ENCODE peak calls at places on chromosomes 2 and 18, in five cellular contexts. G is HCT116, Z is endothelial cell of umbilical vein, X is GM12892, P is NB4. J is an unnamed sample.
A peak's percentile ranks its signal among the peaks of the same experiment; 100 is the strongest.

GRCh38 chr18:34583895-34584294 is 126.2 kb upstream of the DTNA start:
- DNase-seq in G (no peak), Z (no peak), X (no peak), P (no peak), J (no peak)

GRCh38 chr2:60555066-60555793 is 1.8 kb upstream of the BCL11A start:
- DNase-seq in G (peak; percentile 36), Z (peak; percentile 71), X (peak; percentile 39), P (peak; percentile 93), J (peak; percentile 92)

GRCh38 chr2:100752628-100753333 is 67.2 kb upstream of the NPAS2 start:
- DNase-seq in G (no peak), Z (no peak), X (no peak), P (peak; percentile 58), J (no peak)

GRCh38 chr18:22110482-22110924 is 58.9 kb upstream of the GATA6 start:
- DNase-seq in G (no peak), Z (no peak), X (no peak), P (no peak), J (no peak)

GRCh38 chr2:96089356-96090180 is 26.8 kb downstream of the ADRA2B start:
- DNase-seq in G (no peak), Z (no peak), X (no peak), P (no peak), J (no peak)

GRCh38 chr2:120441744-120442471 is 96.0 kb downstream of the INHBB start:
- DNase-seq in G (no peak), Z (no peak), X (no peak), P (no peak), J (no peak)

GRCh38 chr2:28360066-28360741 is 32.5 kb upstream of the FOSL2 start:
- DNase-seq in G (no peak), Z (no peak), X (no peak), P (peak; percentile 95), J (no peak)

GRCh38 chr2:180625006-180625844 is 355.2 kb upstream of the UBE2E3 start:
- DNase-seq in G (no peak), Z (peak; percentile 21), X (no peak), P (no peak), J (no peak)

GRCh38 chr2:231134910-231135650 is 10.2 kb upstream of the HTR2B start:
- DNase-seq in G (no peak), Z (peak; percentile 24), X (no peak), P (peak; percentile 46), J (no peak)

GRCh38 chr2:68196120-68196716 is 38.5 kb downstream of the PNO1 start:
- DNase-seq in G (no peak), Z (peak; percentile 45), X (no peak), P (peak; percentile 72), J (peak; percentile 81)

GRCh38 chr2:30663321-30663720 is 143.9 kb downstream of the CAPN13 start:
- DNase-seq in G (no peak), Z (no peak), X (no peak), P (no peak), J (no peak)

GRCh38 chr2:174590346-174590745 is 7.3 kb downstream of the WIPF1 start:
- DNase-seq in G (no peak), Z (no peak), X (no peak), P (no peak), J (no peak)

GRCh38 chr2:55839182-55839819 is 84.3 kb downstream of the EFEMP1 start:
- DNase-seq in G (no peak), Z (no peak), X (no peak), P (no peak), J (no peak)

GRCh38 chr2:44107974-44108373 is 60.7 kb upstream of the PPM1B start:
- DNase-seq in G (no peak), Z (no peak), X (no peak), P (peak; percentile 51), J (no peak)

GRCh38 chr2:144162652-144163051 is 357.3 kb downstream of the ZEB2 start:
- DNase-seq in G (peak; percentile 7), Z (no peak), X (no peak), P (peak; percentile 34), J (peak; percentile 61)

GRCh38 chr2:98761267-98761781 is 30.4 kb upstream of the MGAT4A start:
- DNase-seq in G (no peak), Z (peak; percentile 32), X (no peak), P (no peak), J (no peak)

GRCh38 chr2:8469709-8470493 is 212.0 kb upstream of the ID2 start:
- DNase-seq in G (no peak), Z (no peak), X (no peak), P (peak; percentile 91), J (no peak)

GRCh38 chr2:20453087-20453486 is 6.2 kb downstream of the RHOB start:
- DNase-seq in G (no peak), Z (peak; percentile 48), X (no peak), P (no peak), J (no peak)

GRCh38 chr2:207467716-207468347 is 61.9 kb upstream of the CREB1 start:
- DNase-seq in G (no peak), Z (no peak), X (no peak), P (no peak), J (no peak)

GRCh38 chr2:25738383-25739343 is 65.3 kb upstream of the DTNB start:
- DNase-seq in G (no peak), Z (no peak), X (no peak), P (no peak), J (no peak)

GRCh38 chr2:74834806-74835755 is 1.2 kb downstream of the HK2 start:
- DNase-seq in G (no peak), Z (peak; percentile 30), X (peak; percentile 75), P (peak; percentile 95), J (peak; percentile 49)

GRCh38 chr2:234830853-234831252 is 121.0 kb upstream of the SH3BP4 start:
- DNase-seq in G (no peak), Z (no peak), X (no peak), P (no peak), J (no peak)

GRCh38 chr2:25228848-25229674 is 60.7 kb upstream of the POMC start:
- DNase-seq in G (peak; percentile 59), Z (peak; percentile 72), X (peak; percentile 54), P (peak; percentile 71), J (peak; percentile 88)

GRCh38 chr2:55311444-55311870 is 42.4 kb upstream of the MTIF2 start:
- DNase-seq in G (no peak), Z (peak; percentile 7), X (peak; percentile 18), P (peak; percentile 52), J (peak; percentile 12)

GRCh38 chr2:232525796-232526195 is at the start of gene CHRND:
- DNase-seq in G (no peak), Z (no peak), X (no peak), P (no peak), J (peak; percentile 8)
- TF ChIP-seq POLR2A in G (no peak), Z (no peak), X (no peak), P (no peak), J (no peak)

DNA sequence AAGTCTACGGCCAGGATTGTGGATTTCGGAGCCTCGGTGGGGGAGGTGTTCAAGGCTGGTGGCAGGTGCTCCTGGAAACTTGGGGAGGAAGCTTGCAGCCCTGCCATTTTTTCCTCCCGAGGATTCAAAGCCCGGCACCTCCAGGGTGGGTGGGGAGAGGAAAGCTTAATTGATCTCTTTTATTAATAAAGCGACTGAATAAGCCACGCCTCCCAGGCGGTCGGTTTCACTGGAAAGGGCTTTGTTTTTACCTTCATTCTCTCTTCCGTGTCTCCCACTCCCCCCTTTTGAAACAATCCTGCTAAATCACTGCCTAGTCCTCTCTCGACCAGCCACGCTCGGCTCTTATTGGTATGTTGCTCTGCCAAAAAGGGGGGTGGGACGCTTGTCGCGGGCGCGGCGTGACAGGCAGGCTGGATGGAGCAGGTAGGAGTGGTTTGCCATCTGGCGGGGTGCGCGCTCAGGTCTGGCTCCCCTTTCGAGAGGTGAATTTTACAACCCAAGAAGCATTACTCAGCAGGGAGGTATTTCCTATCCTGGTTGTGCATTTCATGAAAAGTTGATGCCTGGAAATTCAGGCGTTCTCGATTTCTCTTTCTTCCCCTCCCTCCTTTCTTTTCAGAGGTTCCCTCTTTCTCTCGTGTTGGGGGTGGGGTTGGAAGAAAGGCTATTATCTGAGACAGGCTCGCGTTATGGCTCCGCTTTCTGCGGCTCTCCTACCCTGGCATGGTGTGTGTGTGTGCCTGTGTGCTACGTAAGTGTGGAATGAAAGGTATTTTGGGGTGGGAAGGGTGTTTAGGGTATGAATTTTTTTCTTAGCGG is 1.4 kb downstream of the NEDD4L start:
- DNase-seq in G (peak; percentile 48), Z (peak; percentile 42), X (peak; percentile 14), P (peak; percentile 7), J (peak; percentile 70)
- TF ChIP-seq POLR2A in G (no peak), Z (no peak), X (no peak), P (no peak), J (peak; percentile 70)

GRCh38 chr2:233059797-233060499 is at the start of gene INPP5D:
- DNase-seq in G (no peak), Z (peak; percentile 77), X (peak; percentile 77), P (peak; percentile 98), J (peak; percentile 73)
- TF ChIP-seq POLR2A in G (no peak), Z (peak; percentile 86), X (peak; percentile 95), P (peak; percentile 83), J (peak; percentile 64)

GRCh38 chr18:13589316-13589715 is 137.0 kb downstream of the FAM210A start:
- DNase-seq in G (no peak), Z (no peak), X (no peak), P (no peak), J (no peak)
- TF ChIP-seq POLR2A in G (no peak), Z (no peak), X (no peak), P (no peak), J (no peak)